ENCODE peak calls at places on chromosome 3, in eight cellular contexts. V is heart left ventricle, I is OCI-LY7, T is endothelial cell of umbilical vein, D is GM12864, Q is BE2C, X is cardiac muscle cell, W is A549. O is an unnamed sample.

GRCh38 chr3:158420654-158421396 is 150.2 kb upstream of the MLF1 start:
- DNase-seq in V (no peak), I (no peak), T (no peak), D (peak), Q (no peak), X (no peak), W (peak), O (peak)

GRCh38 chr3:116423365-116423764 is 21.9 kb downstream of the LSAMP start:
- DNase-seq in V (no peak), I (no peak), T (no peak), D (no peak), Q (no peak), X (no peak), W (no peak), O (no peak)

GRCh38 chr3:135000465-135000864 is 205.4 kb downstream of the EPHB1 start:
- DNase-seq in V (no peak), I (no peak), T (no peak), D (no peak), Q (no peak), X (no peak), W (no peak), O (no peak)

GRCh38 chr3:127177226-127177625 is 15.7 kb upstream of the PRR23E start:
- DNase-seq in V (no peak), I (peak), T (no peak), D (no peak), Q (no peak), X (no peak), W (no peak), O (peak)

GRCh38 chr3:160312014-160312624 is 86.9 kb downstream of the C3orf80 start:
- DNase-seq in V (no peak), I (no peak), T (no peak), D (no peak), Q (no peak), X (no peak), W (no peak), O (no peak)

GRCh38 chr3:42349765-42350594 is 60.4 kb downstream of the LYZL4 start:
- DNase-seq in V (no peak), I (no peak), T (no peak), D (no peak), Q (no peak), X (no peak), W (no peak), O (no peak)

GRCh38 chr3:141009496-141009895 is 41.7 kb upstream of the SPSB4 start:
- DNase-seq in V (no peak), I (no peak), T (no peak), D (no peak), Q (no peak), X (no peak), W (no peak), O (no peak)

GRCh38 chr3:9736831-9737230 is 5.3 kb downstream of the BRPF1 start:
- DNase-seq in V (no peak), I (no peak), T (no peak), D (no peak), Q (no peak), X (no peak), W (no peak), O (no peak)

GRCh38 chr3:125437631-125438435 is 62.7 kb upstream of the ZNF148 start:
- DNase-seq in V (peak), I (peak), T (peak), D (no peak), Q (peak), X (peak), W (peak), O (peak)

GRCh38 chr3:97981886-97982285 is 9.7 kb upstream of the RIOX2 start:
- DNase-seq in V (no peak), I (no peak), T (peak), D (no peak), Q (no peak), X (no peak), W (no peak), O (no peak)

GRCh38 chr3:177979684-177980083 is 556.6 kb upstream of the KCNMB2 start:
- DNase-seq in V (no peak), I (no peak), T (peak), D (no peak), Q (no peak), X (no peak), W (no peak), O (no peak)

GRCh38 chr3:46840491-46840890 is 22.8 kb downstream of the MYL3 start:
- DNase-seq in V (no peak), I (no peak), T (no peak), D (no peak), Q (no peak), X (no peak), W (no peak), O (no peak)

DNA sequence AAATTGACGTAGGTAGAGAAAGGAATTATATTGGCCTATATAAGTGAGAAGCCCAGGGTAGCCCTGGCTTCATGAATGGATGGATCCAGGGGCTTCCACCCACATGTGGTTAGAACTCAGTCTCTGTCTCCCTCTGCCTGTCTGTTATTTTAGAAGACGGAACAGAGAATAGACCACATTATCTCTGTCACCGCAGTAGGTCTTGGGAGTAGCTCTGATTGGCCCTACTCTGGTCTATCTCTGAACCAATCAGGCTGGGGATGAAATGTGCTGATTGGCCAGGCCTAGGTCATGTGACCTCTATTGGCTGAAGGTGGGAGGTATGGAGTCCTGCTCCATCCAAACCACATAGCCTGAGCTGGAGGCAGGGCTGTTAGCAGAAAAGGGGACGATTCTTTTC is 143.0 kb upstream of the PRR23C start:
- DNase-seq in V (no peak), I (no peak), T (no peak), D (no peak), Q (peak), X (no peak), W (no peak), O (no peak)
- TF ChIP-seq CTCF in V (no peak), I (no peak), T (no peak), D (no peak), Q (peak), X (no peak), W (no peak), O (no peak)

GRCh38 chr3:132032959-132033358 is 1.9 kb downstream of the CPNE4 start:
- DNase-seq in V (no peak), I (no peak), T (no peak), D (no peak), Q (no peak), X (no peak), W (no peak), O (no peak)

GRCh38 chr3:132034097-132034485 is 723 bp downstream of the CPNE4 start:
- DNase-seq in V (no peak), I (no peak), T (no peak), D (no peak), Q (no peak), X (no peak), W (no peak), O (peak)

GRCh38 chr3:132033471-132033870 is 1.3 kb downstream of the CPNE4 start:
- DNase-seq in V (no peak), I (no peak), T (no peak), D (no peak), Q (no peak), X (no peak), W (no peak), O (peak)

GRCh38 chr3:132038198-132038825 is 3.5 kb upstream of the CPNE4 start:
- DNase-seq in V (no peak), I (peak), T (peak), D (no peak), Q (no peak), X (peak), W (peak), O (peak)

GRCh38 chr3:132034486-132035464 is at the start of gene CPNE4:
- DNase-seq in V (peak), I (peak), T (peak), D (no peak), Q (peak), X (peak), W (peak), O (peak)
- TF ChIP-seq CTCF in V (peak), I (peak), T (peak), D (peak), Q (peak), X (peak), W (peak), O (peak)

GRCh38 chr3:66021731-66022131 is 17.0 kb downstream of the MAGI1 start:
- DNase-seq in V (no peak), I (no peak), T (no peak), D (no peak), Q (no peak), X (no peak), W (peak), O (no peak)

GRCh38 chr3:66017084-66017990 is 21.4 kb downstream of the MAGI1 start:
- DNase-seq in V (no peak), I (no peak), T (no peak), D (no peak), Q (no peak), X (no peak), W (no peak), O (no peak)

GRCh38 chr3:66014641-66015040 is 24.1 kb downstream of the MAGI1 start:
- DNase-seq in V (no peak), I (no peak), T (no peak), D (no peak), Q (no peak), X (no peak), W (no peak), O (no peak)

GRCh38 chr3:66019896-66020295 is 18.8 kb downstream of the MAGI1 start:
- DNase-seq in V (peak), I (no peak), T (no peak), D (no peak), Q (no peak), X (no peak), W (no peak), O (no peak)

DNA sequence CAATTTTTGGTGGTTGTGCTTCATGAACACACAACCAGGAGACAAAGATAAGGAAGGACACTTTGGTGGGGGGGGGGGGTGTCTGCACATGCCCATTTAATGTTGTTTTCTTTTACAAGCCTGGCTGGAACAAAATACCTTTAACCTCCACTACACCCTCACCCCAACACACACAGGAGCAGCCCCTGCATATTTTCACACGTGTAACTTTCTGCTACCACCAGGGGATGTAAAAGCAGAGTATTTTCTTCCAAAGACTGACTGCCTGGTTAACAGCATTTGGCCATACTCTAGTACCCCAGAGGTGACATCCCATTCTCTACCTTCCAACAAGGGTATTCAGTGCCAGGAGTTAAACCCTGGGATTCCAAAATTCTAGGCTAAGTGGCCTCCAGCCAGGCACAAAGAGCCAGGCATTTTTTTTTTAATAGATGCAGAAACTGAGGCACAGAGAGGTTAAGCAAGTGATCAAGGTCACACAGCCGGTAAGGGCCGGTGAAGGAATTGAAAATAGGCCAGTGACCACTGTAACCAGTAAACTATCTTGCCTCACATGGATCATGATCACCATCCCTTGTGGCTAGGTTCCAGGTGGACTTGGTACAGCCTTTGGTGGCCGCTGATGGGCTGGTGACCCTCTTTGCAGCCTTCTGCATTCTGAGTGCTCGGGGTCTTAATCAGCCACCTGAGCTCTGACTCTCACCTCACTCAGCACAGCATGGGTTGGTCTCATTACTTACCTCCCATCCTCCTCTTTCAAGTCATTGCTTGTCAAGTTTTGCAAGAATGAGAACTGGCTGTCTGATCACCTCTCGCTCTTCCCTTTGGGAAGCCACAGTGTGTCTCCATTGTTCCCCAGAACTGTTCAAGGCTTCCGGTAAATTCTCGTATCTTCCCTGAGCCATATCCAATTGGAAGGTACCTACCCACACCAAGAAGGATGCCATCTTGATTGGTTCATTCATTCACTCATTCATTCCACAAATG is 20.4 kb downstream of the MAGI1 start:
- DNase-seq in V (no peak), I (no peak), T (no peak), D (no peak), Q (no peak), X (no peak), W (no peak), O (no peak)
- TF ChIP-seq CTCF in V (no peak), I (no peak), T (peak), D (no peak), Q (no peak), X (no peak), W (no peak), O (no peak)

GRCh38 chr3:74360406-74360805 is 254.1 kb downstream of the CNTN3 start:
- DNase-seq in V (no peak), I (no peak), T (no peak), D (no peak), Q (no peak), X (no peak), W (no peak), O (no peak)
- TF ChIP-seq CTCF in V (no peak), I (no peak), T (no peak), D (no peak), Q (no peak), X (no peak), W (no peak), O (no peak)

GRCh38 chr3:82496890-82497560 is 735.6 kb upstream of the GBE1 start:
- DNase-seq in V (no peak), I (peak), T (no peak), D (no peak), Q (no peak), X (peak), W (no peak), O (no peak)
- TF ChIP-seq CTCF in V (no peak), I (peak), T (no peak), D (no peak), Q (peak), X (no peak), W (no peak), O (peak)

GRCh38 chr3:25782938-25783660 is at the start of gene NGLY1:
- DNase-seq in V (peak), I (peak), T (peak), D (peak), Q (peak), X (peak), W (peak), O (peak)
- TF ChIP-seq CTCF in V (no peak), I (no peak), T (peak), D (no peak), Q (no peak), X (no peak), W (no peak), O (no peak)

O was measured in GM10248.